ENCODE peak calls at places on chromosomes 2 and 18, in five cellular contexts. E is colonic mucosa, V is A549, D is right lobe of liver, Y is tibial artery. L is an unnamed sample.

GRCh38 chr2:59295524-59296162 is 1054.5 kb upstream of the FANCL start:
- DNase-seq in E (no peak), V (no peak), D (no peak), Y (no peak), L (no peak)

GRCh38 chr2:27306657-27307544 is 1.3 kb downstream of the UCN start:
- DNase-seq in E (no peak), V (no peak), D (no peak), Y (no peak), L (no peak)

GRCh38 chr2:84768840-84769239 is 112.0 kb downstream of the TRABD2A start:
- DNase-seq in E (peak; percentile 81), V (no peak), D (no peak), Y (no peak), L (no peak)

GRCh38 chr2:219079417-219079816 is 18.7 kb upstream of the IHH start:
- DNase-seq in E (peak; percentile 87), V (no peak), D (no peak), Y (no peak), L (no peak)

GRCh38 chr2:237717366-237718276 is 81.0 kb upstream of the RBM44 start:
- DNase-seq in E (no peak), V (no peak), D (no peak), Y (no peak), L (no peak)

GRCh38 chr2:10906926-10907479 is 4.7 kb upstream of the KCNF1 start:
- DNase-seq in E (no peak), V (no peak), D (no peak), Y (no peak), L (no peak)

GRCh38 chr2:185567196-185567595 is 171.4 kb upstream of the FSIP2 start:
- DNase-seq in E (no peak), V (no peak), D (no peak), Y (no peak), L (no peak)

GRCh38 chr2:34031097-34031496 is 432.0 kb upstream of the FAM98A start:
- DNase-seq in E (no peak), V (no peak), D (no peak), Y (no peak), L (no peak)

GRCh38 chr18:395481-396250 is 104.8 kb downstream of the COLEC12 start:
- DNase-seq in E (no peak), V (no peak), D (no peak), Y (peak; percentile 60), L (no peak)

GRCh38 chr18:10052871-10053270 is 139.1 kb downstream of the VAPA start:
- DNase-seq in E (no peak), V (no peak), D (no peak), Y (no peak), L (no peak)

GRCh38 chr2:86025229-86025820 is 80.4 kb downstream of the POLR1A start:
- DNase-seq in E (no peak), V (no peak), D (peak; percentile 48), Y (no peak), L (no peak)

GRCh38 chr2:25738383-25739343 is 65.3 kb upstream of the DTNB start:
- DNase-seq in E (no peak), V (no peak), D (no peak), Y (no peak), L (no peak)

GRCh38 chr2:120605231-120605935 is 130.3 kb upstream of the GLI2 start:
- DNase-seq in E (no peak), V (no peak), D (peak; percentile 35), Y (no peak), L (peak; percentile 37)

GRCh38 chr2:48715042-48715899 is 40.3 kb downstream of the LHCGR start:
- DNase-seq in E (peak; percentile 91), V (no peak), D (no peak), Y (peak; percentile 70), L (no peak)

GRCh38 chr2:109154226-109154625 is 25.2 kb downstream of the SH3RF3 start:
- DNase-seq in E (no peak), V (no peak), D (no peak), Y (no peak), L (no peak)

GRCh38 chr2:196955036-196955435 is 28.5 kb upstream of the PGAP1 start:
- DNase-seq in E (no peak), V (no peak), D (no peak), Y (no peak), L (no peak)

GRCh38 chr2:111100087-111100764 is 20.5 kb upstream of the BCL2L11 start:
- DNase-seq in E (no peak), V (no peak), D (no peak), Y (no peak), L (no peak)

GRCh38 chr2:120422761-120423160 is 76.8 kb downstream of the INHBB start:
- DNase-seq in E (no peak), V (no peak), D (no peak), Y (peak; percentile 13), L (no peak)

GRCh38 chr2:163155279-163155883 is 316.8 kb upstream of the KCNH7 start:
- DNase-seq in E (no peak), V (peak; percentile 21), D (no peak), Y (no peak), L (no peak)

GRCh38 chr2:240255165-240255491 is 114.7 kb upstream of the OTOS start:
- DNase-seq in E (no peak), V (no peak), D (no peak), Y (no peak), L (no peak)

GRCh38 chr18:21363411-21363810 is 121.4 kb downstream of the GREB1L start:
- DNase-seq in E (no peak), V (no peak), D (no peak), Y (no peak), L (no peak)

GRCh38 chr18:23650963-23651927 is 11.5 kb downstream of the ANKRD29 start:
- DNase-seq in E (no peak), V (peak; percentile 51), D (no peak), Y (no peak), L (no peak)

GRCh38 chr2:172836386-172837200 is 100.9 kb downstream of the RAPGEF4 start:
- DNase-seq in E (no peak), V (peak; percentile 27), D (no peak), Y (no peak), L (no peak)

GRCh38 chr2:109437325-109438090 is 176.3 kb downstream of the SEPTIN10 start:
- DNase-seq in E (no peak), V (no peak), D (no peak), Y (no peak), L (peak; percentile 66)

GRCh38 chr2:126634273-126634861 is 21.6 kb upstream of the GYPC start:
- DNase-seq in E (peak; percentile 28), V (no peak), D (peak; percentile 57), Y (no peak), L (no peak)

GRCh38 chr2:191650896-191651773 is 26.8 kb upstream of the NABP1 start:
- DNase-seq in E (no peak), V (no peak), D (no peak), Y (no peak), L (no peak)

GRCh38 chr2:223109341-223109740 is 57.4 kb downstream of the KCNE4 start:
- DNase-seq in E (no peak), V (no peak), D (no peak), Y (no peak), L (no peak)

GRCh38 chr2:219656523-219656922 is 29.1 kb downstream of the SLC4A3 start:
- DNase-seq in E (no peak), V (no peak), D (no peak), Y (no peak), L (no peak)

GRCh38 chr2:128503358-128504241 is 184.9 kb upstream of the HS6ST1 start:
- DNase-seq in E (no peak), V (no peak), D (no peak), Y (no peak), L (peak; percentile 4)

GRCh38 chr2:228777855-228778355 is 493.2 kb downstream of the PID1 start:
- DNase-seq in E (no peak), V (no peak), D (no peak), Y (no peak), L (no peak)

GRCh38 chr2:37916512-37917082 is 8.5 kb upstream of the RMDN2 start:
- DNase-seq in E (no peak), V (no peak), D (no peak), Y (peak; percentile 75), L (no peak)

GRCh38 chr18:55588876-55589595 is 1.0 kb upstream of the TCF4 start:
- DNase-seq in E (no peak), V (no peak), D (no peak), Y (no peak), L (no peak)

GRCh38 chr2:64699712-64700111 is 46.0 kb upstream of the SERTAD2 start:
- DNase-seq in E (no peak), V (no peak), D (no peak), Y (no peak), L (no peak)

GRCh38 chr2:96909651-96910050 is 39.8 kb upstream of the SEMA4C start:
- DNase-seq in E (no peak), V (no peak), D (no peak), Y (no peak), L (no peak)
- H3K27ac ChIP-seq in E (no peak overlapping the region), V (no peak overlapping the region), D (no peak overlapping the region), Y (no peak overlapping the region), L (no peak overlapping the region)

DNA sequence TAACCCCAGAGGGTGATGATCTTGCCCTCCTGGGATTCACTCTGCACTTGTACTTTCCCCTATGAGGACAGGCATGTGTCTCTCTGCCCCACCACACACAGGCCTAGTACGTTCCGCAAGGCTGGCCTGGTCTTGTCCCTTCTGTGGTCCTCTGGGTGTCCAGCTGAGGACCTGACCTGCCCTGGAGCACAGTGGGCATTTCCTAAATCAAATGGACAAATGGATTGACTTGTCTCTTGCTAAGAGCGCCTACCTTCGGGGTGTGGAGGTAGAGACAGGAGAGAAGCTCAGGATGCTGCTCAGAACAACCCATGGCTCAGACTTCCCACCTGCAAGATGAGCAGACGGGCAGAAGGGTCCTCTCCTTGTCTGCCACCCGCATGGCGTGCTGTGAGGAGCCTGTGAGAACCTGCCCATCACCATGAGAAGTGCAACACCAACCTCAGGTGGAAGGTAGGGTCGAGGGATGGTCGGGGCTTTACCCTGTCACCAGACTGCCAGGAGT is 133.6 kb downstream of the MYCN start:
- DNase-seq in E (no peak), V (no peak), D (no peak), Y (no peak), L (no peak)
- H3K27ac ChIP-seq in E (no peak overlapping the region), V (no peak overlapping the region), D (no peak overlapping the region), Y (no peak overlapping the region), L (no peak overlapping the region)

GRCh38 chr2:99831772-99832171 is 310.6 kb downstream of the AFF3 start:
- DNase-seq in E (no peak), V (no peak), D (no peak), Y (no peak), L (no peak)
- H3K27ac ChIP-seq in E (no peak overlapping the region), V (no peak overlapping the region), D (no peak overlapping the region), Y (no peak overlapping the region), L (no peak overlapping the region)

DNA sequence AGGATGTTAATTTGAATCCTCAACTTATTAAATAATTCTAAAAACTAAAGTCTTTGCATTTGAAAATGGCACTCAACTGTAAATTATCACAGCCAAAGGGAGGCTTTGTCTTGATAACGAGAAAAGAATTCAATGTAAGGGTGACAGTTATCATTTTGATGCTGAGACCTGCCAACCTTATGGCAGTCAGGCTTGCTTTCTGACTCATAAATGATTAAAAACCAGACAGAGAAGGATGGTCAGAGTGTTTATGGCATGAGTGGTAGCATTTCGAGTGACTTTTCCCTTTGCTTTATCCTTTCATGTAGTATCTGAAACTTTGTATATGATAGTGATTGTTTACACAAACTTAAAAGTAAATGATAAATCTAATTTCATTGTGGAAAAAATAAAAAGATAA is 53.9 kb upstream of the EPC2 start:
- DNase-seq in E (no peak), V (no peak), D (no peak), Y (no peak), L (no peak)
- H3K27ac ChIP-seq in E (no peak overlapping the region), V (no peak overlapping the region), D (no peak overlapping the region), Y (no peak overlapping the region), L (no peak overlapping the region)